ENCODE peak calls at places on chromosomes 1 and 21, in five cellular contexts. Y, J, D, S and B are unnamed samples.

GRCh38 chr1:15341634-15342375 is 67.9 kb upstream of the EFHD2 start:
- DNase-seq in Y (no peak), D (peak; percentile 79), S (no peak), J (no peak), B (peak; percentile 29)

GRCh38 chr1:228379165-228379460 is 27.5 kb downstream of the TRIM11 start:
- DNase-seq in D (no peak), J (no peak), S (peak; percentile 62), Y (peak; percentile 43), B (no peak)

GRCh38 chr1:66137235-66137634 is 344.5 kb downstream of the PDE4B start:
- DNase-seq in J (no peak), D (no peak), S (no peak), Y (no peak), B (no peak)

GRCh38 chr1:2258996-2259395 is 30.9 kb downstream of the SKI start:
- DNase-seq in D (no peak), S (no peak), Y (no peak), J (no peak), B (no peak)

GRCh38 chr1:212606734-212607205 is 1.8 kb upstream of the ATF3 start:
- DNase-seq in D (peak; percentile 57), S (peak; percentile 91), J (peak; percentile 57), Y (peak; percentile 89), B (no peak)

GRCh38 chr1:103108525-103109150 is 316 bp upstream of the COL11A1 start:
- DNase-seq in D (no peak), S (no peak), Y (peak; percentile 40), J (no peak), B (no peak)

GRCh38 chr1:156499703-156500577 is 635 bp downstream of the MEF2D start:
- DNase-seq in S (no peak), J (peak; percentile 83), D (peak; percentile 47), Y (peak; percentile 63), B (no peak)

GRCh38 chr21:46159390-46159789 is 4.0 kb upstream of the FTCD start:
- DNase-seq in J (peak; percentile 15), Y (peak; percentile 2), D (no peak), S (no peak), B (no peak)

GRCh38 chr1:108080448-108080847 is 115.5 kb upstream of the VAV3 start:
- DNase-seq in S (no peak), J (no peak), D (no peak), Y (no peak), B (no peak)

GRCh38 chr1:35570589-35571137 is 2.5 kb upstream of the TFAP2E start:
- DNase-seq in S (no peak), Y (no peak), D (no peak), J (no peak), B (no peak)

GRCh38 chr1:241531195-241532172 is 694 bp upstream of the KMO start:
- DNase-seq in S (no peak), J (no peak), D (peak; percentile 76), Y (no peak), B (no peak)

DNA sequence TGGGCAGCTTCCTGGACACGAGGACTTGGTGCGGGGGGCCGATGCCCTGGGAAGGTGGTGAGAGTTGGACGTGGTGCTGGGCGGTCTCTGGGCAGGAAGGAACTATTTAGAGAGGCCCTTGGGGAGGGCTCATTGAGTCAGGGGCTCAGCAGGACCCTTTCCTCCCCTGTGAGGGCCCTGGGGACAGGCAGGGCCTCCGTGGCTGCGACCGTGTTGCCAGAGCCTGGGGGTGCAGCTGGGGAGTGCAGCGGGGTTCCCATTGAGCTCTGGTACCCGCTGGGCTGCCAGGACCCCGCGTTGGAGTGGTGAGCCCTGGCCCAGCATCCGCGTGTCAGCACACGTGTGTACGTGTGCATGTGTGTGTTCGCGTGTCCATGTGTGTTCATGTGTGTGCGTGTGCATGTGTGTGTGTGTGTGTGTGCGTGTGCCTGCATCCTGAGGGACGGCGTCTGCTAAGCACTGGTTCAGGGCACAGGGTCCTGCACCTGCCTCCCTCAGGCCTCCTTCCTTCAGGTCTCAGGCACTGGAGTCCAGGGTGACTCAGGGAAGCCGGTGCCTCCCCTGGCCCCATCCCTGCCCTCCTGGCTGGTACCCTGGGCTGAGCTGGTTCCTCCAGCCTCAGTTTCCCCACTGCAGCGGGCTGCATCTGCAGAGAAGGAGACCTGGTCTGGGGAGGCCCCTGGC is 10.7 kb downstream of the RNF223 start:
- DNase-seq in J (no peak), D (no peak), Y (no peak), S (no peak), B (no peak)
- H3K4me3 ChIP-seq in J (no peak overlapping the region), D (peak overlapping the region; percentile 62), Y (no peak overlapping the region), S (no peak overlapping the region), B (peak overlapping the region; percentile 49)

GRCh38 chr1:22747021-22747734 is 36.5 kb downstream of the EPHB2 start:
- DNase-seq in J (no peak), D (no peak), S (no peak), Y (peak; percentile 17), B (no peak)
- TF ChIP-seq CTCF in J (no peak), D (no peak), S (no peak), Y (no peak), B (no peak)

GRCh38 chr1:206556047-206556747 is 48.9 kb downstream of the RASSF5 start:
- DNase-seq in S (no peak), Y (no peak), J (no peak), D (peak; percentile 65), B (no peak)
- H3K4me3 ChIP-seq in S (no peak overlapping the region), Y (no peak overlapping the region), J (no peak overlapping the region), D (peak overlapping the region; percentile 94), B (peak overlapping the region; percentile 81)

GRCh38 chr1:40161888-40162397 is 756 bp downstream of the RLF start:
- DNase-seq in S (no peak), J (no peak), D (no peak), Y (no peak), B (no peak)
- TF ChIP-seq CTCF in S (no peak), J (peak; percentile 9), D (no peak), Y (no peak), B (no peak)

GRCh38 chr1:225735252-225736149 is 42.1 kb upstream of the SRP9 start:
- DNase-seq in S (peak; percentile 57), D (no peak), Y (peak; percentile 65), J (peak; percentile 56), B (no peak)
- H3K4me3 ChIP-seq in S (no peak overlapping the region), D (no peak overlapping the region), Y (no peak overlapping the region), J (no peak overlapping the region), B (no peak overlapping the region)

GRCh38 chr1:26164036-26164927 is 4.5 kb downstream of the C1orf232 start:
- DNase-seq in Y (peak; percentile 62), S (no peak), J (peak; percentile 42), D (peak; percentile 28), B (no peak)
- TF ChIP-seq CTCF in Y (peak; percentile 24), S (peak; percentile 66), J (peak; percentile 70), D (peak; percentile 60), B (peak; percentile 55)

GRCh38 chr1:201465698-201466290 is 3.2 kb downstream of the PHLDA3 start:
- DNase-seq in J (no peak), S (no peak), Y (no peak), D (no peak), B (no peak)
- H3K4me3 ChIP-seq in J (no peak overlapping the region), S (peak overlapping the region; percentile 87), Y (no peak overlapping the region), D (no peak overlapping the region), B (no peak overlapping the region)

GRCh38 chr1:8013800-8014199 is 12.3 kb downstream of the ERRFI1 start:
- DNase-seq in S (no peak), D (no peak), Y (no peak), J (no peak), B (no peak)

GRCh38 chr1:8015809-8016165 is 10.3 kb downstream of the ERRFI1 start:
- DNase-seq in J (no peak), D (no peak), Y (peak; percentile 59), S (no peak), B (no peak)

GRCh38 chr1:8014381-8014988 is 11.6 kb downstream of the ERRFI1 start:
- DNase-seq in J (no peak), D (no peak), Y (no peak), S (no peak), B (no peak)

GRCh38 chr1:8016244-8017241 is 9.6 kb downstream of the ERRFI1 start:
- DNase-seq in S (no peak), Y (no peak), J (no peak), D (peak; percentile 5), B (no peak)

GRCh38 chr1:8015036-8015808 is 10.9 kb downstream of the ERRFI1 start:
- DNase-seq in D (peak; percentile 64), Y (no peak), J (peak; percentile 51), S (no peak), B (peak; percentile 33)
- TF ChIP-seq CTCF in D (peak; percentile 54), Y (peak; percentile 35), J (peak; percentile 73), S (peak; percentile 68), B (peak; percentile 59)